ENCODE peak calls at places on chromosomes 12 and 14, in four cellular contexts. U is breast epithelium, I is endothelial cell of umbilical vein, P is sigmoid colon. Z is an unnamed sample.

GRCh38 chr14:31834616-31835015 is 242.5 kb upstream of the ARHGAP5 start:
- DNase-seq in I (peak), P (no peak), U (no peak), Z (no peak)

GRCh38 chr12:93243689-93244513 is 133.8 kb upstream of the NUDT4 start:
- DNase-seq in I (peak), U (peak), P (peak), Z (no peak)

GRCh38 chr14:69605761-69606160 is 5.6 kb upstream of the SUSD6 start:
- DNase-seq in P (no peak), U (no peak), I (no peak), Z (no peak)

GRCh38 chr14:55129086-55129427 is at the start of gene LGALS3:
- DNase-seq in P (peak), I (peak), U (peak), Z (no peak)

GRCh38 chr12:49825971-49826421 is 2.2 kb downstream of the NCKAP5L start:
- DNase-seq in I (no peak), U (peak), P (no peak), Z (no peak)

GRCh38 chr12:56242986-56243385 is 13.1 kb downstream of the SLC39A5 start:
- DNase-seq in I (no peak), U (no peak), P (no peak), Z (no peak)

GRCh38 chr14:68544150-68544892 is 248.5 kb downstream of the ZFP36L1 start:
- DNase-seq in I (peak), P (peak), U (peak), Z (no peak)

GRCh38 chr12:49298160-49298559 is 3.2 kb downstream of the PRPH start:
- DNase-seq in I (no peak), U (no peak), P (peak), Z (no peak)

GRCh38 chr12:109777544-109777943 is 55.7 kb downstream of the TRPV4 start:
- DNase-seq in I (peak), P (no peak), U (no peak), Z (no peak)

GRCh38 chr14:75531660-75532317 is 9.5 kb downstream of the BATF start:
- DNase-seq in I (no peak), P (no peak), U (no peak), Z (peak)

GRCh38 chr12:48815281-48816110 is 2.8 kb upstream of the CACNB3 start:
- DNase-seq in I (peak), U (peak), P (peak), Z (peak)

GRCh38 chr14:95815226-95815690 is 61.4 kb upstream of the TUNAR start:
- DNase-seq in P (no peak), I (no peak), U (no peak), Z (no peak)

GRCh38 chr12:109752117-109753053 is 38.8 kb downstream of the FAM222A start:
- DNase-seq in U (no peak), P (peak), I (no peak), Z (no peak)

GRCh38 chr14:20986811-20987210 is 3.0 kb upstream of the METTL17 start:
- DNase-seq in U (peak), I (peak), P (no peak), Z (peak)

GRCh38 chr14:22008766-22009165 is 335.1 kb upstream of the OR4E1 start:
- DNase-seq in U (no peak), P (no peak), I (no peak), Z (no peak)

GRCh38 chr14:66514206-66514605 is 6.3 kb downstream of the GPHN start:
- DNase-seq in I (no peak), P (no peak), U (no peak), Z (no peak)

GRCh38 chr14:96156804-96157760 is 47.6 kb upstream of the BDKRB2 start:
- DNase-seq in P (no peak), I (no peak), U (peak), Z (no peak)

GRCh38 chr14:28461379-28461778 is 305.2 kb upstream of the FOXG1 start:
- DNase-seq in I (no peak), U (no peak), P (no peak), Z (no peak)

GRCh38 chr12:64673490-64674169 is 63.3 kb downstream of the RASSF3 start:
- DNase-seq in P (no peak), I (peak), U (no peak), Z (no peak)

GRCh38 chr14:93100098-93100497 is 15.6 kb downstream of the ITPK1 start:
- DNase-seq in P (no peak), I (no peak), U (no peak), Z (no peak)

GRCh38 chr14:32453857-32454810 is 125.0 kb downstream of the AKAP6 start:
- DNase-seq in P (peak), U (peak), I (no peak), Z (no peak)

GRCh38 chr12:19150273-19150895 is 20.9 kb downstream of the PLEKHA5 start:
- DNase-seq in I (no peak), U (no peak), P (no peak), Z (no peak)

GRCh38 chr12:55112378-55112777 is 13.8 kb upstream of the OR9K2 start:
- DNase-seq in P (no peak), U (no peak), I (no peak), Z (no peak)

GRCh38 chr12:79983969-79984629 is 49.2 kb upstream of the PPP1R12A start:
- DNase-seq in P (no peak), U (no peak), I (no peak), Z (no peak)

GRCh38 chr14:104708606-104709268 is 15.3 kb upstream of the ADSS1 start:
- DNase-seq in P (no peak), U (no peak), I (peak), Z (no peak)

GRCh38 chr12:50221228-50222008 is 54.2 kb upstream of the CERS5 start:
- DNase-seq in U (no peak), P (no peak), I (peak), Z (no peak)

GRCh38 chr12:54596526-54596946 is 8.1 kb upstream of the PPP1R1A start:
- DNase-seq in P (peak), I (peak), U (peak), Z (peak)

GRCh38 chr12:14841761-14842160 is 1.6 kb downstream of the ART4 start:
- DNase-seq in U (peak), P (peak), I (peak), Z (no peak)

GRCh38 chr12:59803735-59804134 is 207.9 kb downstream of the SLC16A7 start:
- DNase-seq in P (no peak), U (no peak), I (no peak), Z (no peak)

GRCh38 chr14:103427485-103428443 is 42.5 kb downstream of the MARK3 start:
- DNase-seq in P (no peak), I (peak), U (no peak), Z (no peak)

GRCh38 chr12:1053690-1054089 is 62.7 kb downstream of the ERC1 start:
- DNase-seq in I (no peak), U (no peak), P (no peak), Z (no peak)

GRCh38 chr12:104181313-104181712 is 34.3 kb upstream of the TXNRD1 start:
- DNase-seq in U (no peak), I (no peak), P (no peak), Z (no peak)

GRCh38 chr12:7219599-7220243 is 30.2 kb downstream of the PEX5 start:
- DNase-seq in P (peak), U (peak), I (peak), Z (peak)
- H3K4me3 ChIP-seq in P (no peak), U (no peak), I (no peak), Z (no peak)

GRCh38 chr12:101200145-101200544 is 9.9 kb downstream of the SLC5A8 start:
- DNase-seq in U (no peak), P (no peak), I (no peak), Z (no peak)
- TF ChIP-seq CTCF in U (no peak), P (no peak), I (no peak), Z (no peak)

DNA sequence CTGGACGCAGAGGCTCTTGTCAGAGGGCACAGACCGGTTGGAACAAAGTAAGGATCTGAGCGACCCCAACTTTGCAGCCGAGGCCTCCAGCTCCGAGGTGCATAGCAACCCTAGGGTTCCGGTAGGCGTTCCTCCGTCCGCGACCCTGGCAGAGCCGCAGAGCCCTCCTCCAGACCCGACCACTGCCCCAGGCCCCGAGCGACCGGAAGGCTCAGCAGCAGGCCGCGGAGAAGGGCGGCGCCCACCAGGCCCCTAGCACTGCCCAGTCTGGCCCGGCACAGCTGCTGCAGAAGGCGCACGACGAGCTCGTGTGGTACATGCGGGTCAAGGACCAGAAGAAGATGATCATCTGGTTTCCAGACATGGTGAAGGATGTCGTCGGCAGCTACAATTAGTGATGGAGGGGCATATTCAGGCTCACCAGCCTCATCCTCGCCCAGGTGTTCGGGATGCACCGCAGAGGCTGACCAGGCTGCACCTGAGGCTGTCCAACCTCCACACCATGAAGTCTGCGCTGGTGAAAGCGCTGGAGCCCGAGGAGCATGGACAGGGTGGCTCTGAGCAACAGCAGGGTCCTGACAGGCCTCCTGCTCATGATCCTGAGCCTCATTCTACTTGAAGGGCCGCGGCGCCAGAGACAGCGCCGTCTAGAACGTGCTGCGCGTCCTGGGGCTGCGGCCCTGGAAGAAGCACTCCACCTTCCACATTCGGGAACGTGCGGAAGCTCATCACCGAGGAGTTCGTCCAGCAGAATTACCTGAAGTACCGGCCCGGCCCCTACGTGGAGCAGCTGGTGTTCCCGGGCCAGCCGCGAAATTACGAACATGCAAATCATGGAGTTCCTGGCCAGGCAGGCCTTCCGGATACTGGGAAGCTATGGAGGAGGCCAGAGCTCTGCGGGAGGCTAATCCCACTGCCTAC is 24.5 kb downstream of the CAPS2 start:
- DNase-seq in P (peak), I (no peak), U (no peak), Z (no peak)
- TF ChIP-seq POLR2AphosphoS5 in P (no peak), I (no peak), U (no peak), Z (no peak)

DNA sequence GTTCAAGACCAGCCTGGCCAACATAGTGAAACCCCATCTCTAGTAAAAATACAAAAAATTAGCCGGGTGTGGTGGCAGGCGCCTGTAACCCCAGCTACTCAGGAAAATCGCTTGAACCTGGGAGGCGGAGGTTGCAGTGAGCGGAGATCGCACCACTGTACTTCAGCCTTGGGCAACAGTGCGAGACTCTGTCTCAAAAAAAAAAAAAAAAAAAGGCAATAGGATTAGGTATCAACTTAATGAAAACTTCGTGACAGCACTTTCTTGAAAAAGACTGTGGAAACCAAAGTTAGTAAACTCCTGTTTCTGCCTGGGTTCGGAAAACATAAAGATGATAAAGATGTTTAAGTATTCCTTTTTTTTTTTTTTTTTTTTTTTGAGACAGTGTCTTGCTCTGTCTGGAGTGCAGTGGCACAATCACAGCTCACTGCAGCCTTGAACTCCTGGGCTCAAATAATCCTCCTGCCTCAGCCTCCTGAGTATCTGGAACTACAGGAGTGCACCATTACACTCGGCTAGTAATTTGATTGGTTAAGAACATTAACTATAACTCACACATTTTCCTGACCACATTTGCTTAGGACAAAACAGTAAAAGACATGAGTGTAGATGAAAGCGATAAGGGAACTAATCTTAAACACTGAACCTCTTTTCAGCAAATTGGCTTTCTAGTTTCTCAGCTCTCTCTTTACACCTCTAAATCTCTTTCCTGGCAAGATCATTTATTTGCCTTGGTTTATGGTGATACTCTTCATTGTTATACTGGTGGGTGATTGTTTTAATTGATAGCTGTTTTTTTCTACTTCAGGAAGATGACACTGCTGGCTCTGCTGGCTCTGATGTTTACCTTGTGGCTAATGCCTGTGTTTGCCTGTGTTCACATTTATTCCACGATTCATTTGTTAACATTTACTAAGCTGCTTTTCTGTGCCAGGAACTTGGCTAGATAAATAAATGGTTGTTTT is 15.8 kb downstream of the HIF1A start:
- DNase-seq in I (peak), U (no peak), P (no peak), Z (no peak)
- H3K4me3 ChIP-seq in I (no peak), U (no peak), P (no peak), Z (no peak)

GRCh38 chr12:117231750-117232149 is 41.5 kb upstream of the FBXO21 start:
- DNase-seq in U (no peak), I (no peak), P (no peak), Z (no peak)

GRCh38 chr12:117228239-117228638 is 38.0 kb upstream of the FBXO21 start:
- DNase-seq in I (no peak), P (no peak), U (no peak), Z (no peak)

GRCh38 chr12:117226505-117226904 is 36.2 kb upstream of the FBXO21 start:
- DNase-seq in U (no peak), I (no peak), P (no peak), Z (no peak)

GRCh38 chr12:117225179-117225578 is 34.9 kb upstream of the FBXO21 start:
- DNase-seq in I (no peak), U (no peak), P (no peak), Z (no peak)

DNA sequence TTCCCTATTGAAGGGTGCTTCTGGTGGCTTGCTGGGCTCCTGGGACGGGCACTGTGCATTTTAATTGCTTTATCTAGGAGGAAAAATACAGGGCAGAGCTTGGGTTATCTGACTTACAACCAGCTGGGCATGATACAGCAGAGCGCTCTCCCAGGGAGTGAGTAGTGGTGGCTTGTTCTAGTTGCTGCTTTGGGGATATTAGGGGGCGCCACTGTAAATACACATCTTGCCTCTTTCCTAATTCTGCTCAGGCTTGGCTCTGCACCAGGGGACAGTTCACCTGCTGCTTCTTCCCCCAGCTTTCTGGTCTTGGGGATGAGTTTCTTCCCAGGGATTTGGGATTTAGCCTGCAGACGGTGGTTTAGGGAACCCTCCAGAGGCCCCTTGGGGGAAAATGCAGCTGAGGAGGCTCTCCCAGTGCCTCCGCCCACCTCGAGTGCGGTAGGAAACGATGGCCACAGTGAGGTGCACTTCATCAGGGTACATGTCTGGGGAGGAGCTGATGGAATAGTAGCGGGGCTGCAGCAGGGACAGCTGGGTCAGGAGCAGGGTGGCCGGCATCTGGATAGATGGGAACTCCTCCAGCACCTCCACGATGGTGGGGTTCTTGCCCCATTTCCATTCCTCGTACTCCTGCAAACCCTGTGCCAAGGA is 36.9 kb upstream of the FBXO21 start:
- DNase-seq in I (no peak), U (no peak), P (no peak), Z (no peak)
- TF ChIP-seq CTCF in I (no peak), U (no peak), P (no peak), Z (no peak)

GRCh38 chr14:100221419-100222218 is 17.3 kb upstream of the YY1 start:
- DNase-seq in P (no peak), U (peak), I (peak), Z (no peak)
- TF ChIP-seq POLR2AphosphoS5 in P (peak), U (no peak), I (no peak), Z (no peak)

GRCh38 chr12:10910380-10910779 is 1.0 kb upstream of the TAS2R13 start:
- DNase-seq in P (no peak), I (no peak), U (no peak), Z (no peak)

GRCh38 chr12:10904686-10905085 is 4.7 kb downstream of the TAS2R13 start:
- DNase-seq in I (no peak), U (no peak), P (no peak), Z (no peak)

DNA sequence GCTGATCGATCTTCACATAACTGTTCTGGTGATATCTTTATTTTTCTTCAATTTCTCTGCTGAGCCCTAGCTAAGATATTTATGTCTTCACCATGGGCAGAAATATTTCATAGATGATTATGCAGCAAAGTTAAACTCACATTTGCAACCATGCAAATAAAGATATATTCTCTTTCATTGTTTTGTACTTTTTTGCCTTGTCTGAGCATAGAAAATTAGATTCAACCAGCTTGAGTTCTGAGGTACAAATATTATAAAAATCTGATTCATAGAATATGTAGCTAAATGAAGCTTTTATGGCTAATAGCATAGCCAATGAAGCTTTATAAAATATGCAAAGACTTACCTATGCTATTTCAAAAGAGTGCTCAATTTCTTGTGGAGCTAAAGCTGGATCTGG is at the start of gene TAS2R13:
- DNase-seq in U (no peak), P (no peak), I (no peak), Z (no peak)
- H3K4me3 ChIP-seq in U (no peak), P (no peak), I (no peak), Z (no peak)